ENCODE peak calls at places on chromosomes 5 and 9, in four cellular contexts. F, A, U and E are unnamed samples.

GRCh38 chr9:133347515-133347984 is 381 bp downstream of the MED22 start:
- DNase-seq in A (no peak), U (peak; percentile 56), F (peak; percentile 69), E (no peak)

GRCh38 chr9:128494108-128494742 is 10.3 kb upstream of the GLE1 start:
- DNase-seq in U (peak; percentile 56), A (no peak), F (no peak), E (no peak)

GRCh38 chr5:58530942-58531490 is 39.8 kb downstream of the GAPT start:
- DNase-seq in F (no peak), A (no peak), U (no peak), E (no peak)

GRCh38 chr5:177540438-177540837 is 13.9 kb downstream of the FAM193B start:
- DNase-seq in U (no peak), F (no peak), A (no peak), E (no peak)

GRCh38 chr9:73157811-73158210 is 6.1 kb downstream of the ANXA1 start:
- DNase-seq in A (no peak), F (no peak), U (no peak), E (no peak)

GRCh38 chr5:149414405-149415244 is 35.5 kb upstream of the IL17B start:
- DNase-seq in A (no peak), U (no peak), F (peak; percentile 56), E (no peak)

GRCh38 chr5:139950436-139950835 is 92.7 kb downstream of the NRG2 start:
- DNase-seq in U (no peak), A (no peak), F (no peak), E (no peak)

GRCh38 chr5:10577371-10578291 is 13.8 kb downstream of the ANKRD33B start:
- DNase-seq in A (no peak), F (no peak), U (peak; percentile 25), E (no peak)

GRCh38 chr5:116864157-116864837 is 289.7 kb upstream of the SEMA6A start:
- DNase-seq in A (no peak), U (no peak), F (no peak), E (no peak)

GRCh38 chr5:67659288-67659687 is 462.7 kb upstream of the CD180 start:
- DNase-seq in U (no peak), A (no peak), F (no peak), E (peak; percentile 59)

GRCh38 chr9:86749530-86750275 is 197.6 kb downstream of the GAS1 start:
- DNase-seq in A (no peak), U (peak; percentile 45), F (peak; percentile 77), E (no peak)

GRCh38 chr9:127546125-127546832 is 65.8 kb upstream of the STXBP1 start:
- DNase-seq in A (no peak), F (no peak), U (no peak), E (no peak)

GRCh38 chr9:113011911-113012381 is at the start of gene ZNF883:
- DNase-seq in F (peak; percentile 72), U (peak; percentile 13), A (peak; percentile 1), E (peak; percentile 37)

GRCh38 chr5:31962321-31962720 is 211.8 kb downstream of the GOLPH3 start:
- DNase-seq in A (no peak), F (no peak), U (no peak), E (no peak)

GRCh38 chr9:28976250-28976649 is 1403.0 kb upstream of the C9orf72 start:
- DNase-seq in F (no peak), U (no peak), A (no peak), E (no peak)

GRCh38 chr5:91151947-91152346 is 231.2 kb downstream of the ARRDC3 start:
- DNase-seq in U (peak; percentile 79), F (peak; percentile 96), A (no peak), E (peak; percentile 73)

GRCh38 chr5:88660947-88661869 is 221.8 kb downstream of the MEF2C start:
- DNase-seq in A (no peak), F (peak; percentile 75), U (peak; percentile 96), E (peak; percentile 90)

GRCh38 chr5:96111080-96111756 is 149.6 kb upstream of the ELL2 start:
- DNase-seq in F (no peak), U (no peak), A (no peak), E (no peak)

GRCh38 chr5:177545487-177546261 is 8.7 kb downstream of the FAM193B start:
- DNase-seq in U (peak; percentile 81), F (peak; percentile 95), A (no peak), E (no peak)

GRCh38 chr5:83474986-83475385 is 3.4 kb downstream of the VCAN start:
- DNase-seq in A (no peak), F (peak; percentile 45), U (no peak), E (no peak)

GRCh38 chr5:103929310-103930003 is 366.9 kb upstream of the NUDT12 start:
- DNase-seq in F (peak; percentile 23), A (no peak), U (no peak), E (no peak)

GRCh38 chr5:135535820-135536801 is at the start of gene NEUROG1:
- DNase-seq in F (no peak), U (no peak), A (no peak), E (no peak)

GRCh38 chr5:1073239-1074102 is 38.4 kb downstream of the SLC12A7 start:
- DNase-seq in U (no peak), F (no peak), A (no peak), E (no peak)

GRCh38 chr5:6000867-6001266 is 377.5 kb downstream of the MED10 start:
- DNase-seq in U (no peak), F (no peak), A (no peak), E (no peak)

GRCh38 chr5:123220616-123221146 is 131.6 kb downstream of the PRDM6 start:
- DNase-seq in U (no peak), F (no peak), A (no peak), E (no peak)

GRCh38 chr9:114507726-114508125 is 2.5 kb upstream of the WHRN start:
- DNase-seq in U (peak; percentile 30), A (no peak), F (peak; percentile 28), E (no peak)

GRCh38 chr9:100352201-100352726 is 478 bp downstream of the TEX10 start:
- DNase-seq in F (peak; percentile 61), A (no peak), U (peak; percentile 42), E (no peak)

GRCh38 chr9:97660847-97661246 is 27.2 kb downstream of the NCBP1 start:
- DNase-seq in U (no peak), A (no peak), F (peak; percentile 62), E (no peak)

GRCh38 chr5:120386981-120387380 is 77.1 kb upstream of the PRR16 start:
- DNase-seq in U (no peak), A (no peak), F (peak; percentile 5), E (no peak)